ENCODE peak calls at places on chromosomes 3 and 15, in eight cellular contexts. One of them, this sample, is unnamed.

GRCh38 chr3:38643090-38643489 is 6.4 kb downstream of the SCN5A start:
- DNase-seq in effector CD4-positive, alpha-beta T cell: no peak
- DNase-seq in SK-N-SH: peak
- DNase-seq in activated CD4-positive, alpha-beta T cell treated with anti-CD3 and anti-CD28 coated beads, Interleukin-2, amount 50 U/mL, for 1 hour: no peak
- DNase-seq in mucosa of descending colon: no peak
- DNase-seq in hepatocyte: no peak
- DNase-seq in tibial nerve: no peak
- DNase-seq in aorta: no peak
- DNase-seq in this sample: no peak

GRCh38 chr3:36943601-36944000 is 1.3 kb downstream of the TRANK1 start:
- DNase-seq in effector CD4-positive, alpha-beta T cell: no peak
- DNase-seq in SK-N-SH: no peak
- DNase-seq in activated CD4-positive, alpha-beta T cell treated with anti-CD3 and anti-CD28 coated beads, Interleukin-2, amount 50 U/mL, for 1 hour: no peak
- DNase-seq in mucosa of descending colon: no peak
- DNase-seq in hepatocyte: no peak
- DNase-seq in tibial nerve: no peak
- DNase-seq in aorta: no peak
- DNase-seq in this sample: no peak

GRCh38 chr3:27500986-27501385 is 16.8 kb upstream of the SLC4A7 start:
- DNase-seq in effector CD4-positive, alpha-beta T cell: no peak
- DNase-seq in SK-N-SH: no peak
- DNase-seq in activated CD4-positive, alpha-beta T cell treated with anti-CD3 and anti-CD28 coated beads, Interleukin-2, amount 50 U/mL, for 1 hour: no peak
- DNase-seq in mucosa of descending colon: no peak
- DNase-seq in hepatocyte: no peak
- DNase-seq in tibial nerve: no peak
- DNase-seq in aorta: no peak
- DNase-seq in this sample: no peak

GRCh38 chr3:8954938-8955763 is 8.1 kb downstream of the RAD18 start:
- DNase-seq in effector CD4-positive, alpha-beta T cell: no peak
- DNase-seq in SK-N-SH: no peak
- DNase-seq in activated CD4-positive, alpha-beta T cell treated with anti-CD3 and anti-CD28 coated beads, Interleukin-2, amount 50 U/mL, for 1 hour: no peak
- DNase-seq in mucosa of descending colon: no peak
- DNase-seq in hepatocyte: no peak
- DNase-seq in tibial nerve: no peak
- DNase-seq in aorta: no peak
- DNase-seq in this sample: no peak

GRCh38 chr3:117059054-117059989 is 349.7 kb downstream of the TUSC7 start:
- DNase-seq in effector CD4-positive, alpha-beta T cell: no peak
- DNase-seq in SK-N-SH: peak
- DNase-seq in activated CD4-positive, alpha-beta T cell treated with anti-CD3 and anti-CD28 coated beads, Interleukin-2, amount 50 U/mL, for 1 hour: no peak
- DNase-seq in mucosa of descending colon: peak
- DNase-seq in hepatocyte: peak
- DNase-seq in tibial nerve: no peak
- DNase-seq in aorta: no peak
- DNase-seq in this sample: no peak

GRCh38 chr3:53150247-53151085 is 10.5 kb upstream of the PRKCD start:
- DNase-seq in effector CD4-positive, alpha-beta T cell: no peak
- DNase-seq in SK-N-SH: no peak
- DNase-seq in activated CD4-positive, alpha-beta T cell treated with anti-CD3 and anti-CD28 coated beads, Interleukin-2, amount 50 U/mL, for 1 hour: no peak
- DNase-seq in mucosa of descending colon: peak
- DNase-seq in hepatocyte: no peak
- DNase-seq in tibial nerve: no peak
- DNase-seq in aorta: peak
- DNase-seq in this sample: no peak

GRCh38 chr3:101695779-101696372 is 9.4 kb upstream of the RPL24 start:
- DNase-seq in effector CD4-positive, alpha-beta T cell: peak
- DNase-seq in SK-N-SH: peak
- DNase-seq in activated CD4-positive, alpha-beta T cell treated with anti-CD3 and anti-CD28 coated beads, Interleukin-2, amount 50 U/mL, for 1 hour: no peak
- DNase-seq in mucosa of descending colon: peak
- DNase-seq in hepatocyte: peak
- DNase-seq in tibial nerve: no peak
- DNase-seq in aorta: no peak
- DNase-seq in this sample: no peak

GRCh38 chr3:150410311-150411105 is 2.4 kb downstream of the TSC22D2 start:
- DNase-seq in effector CD4-positive, alpha-beta T cell: peak
- DNase-seq in SK-N-SH: peak
- DNase-seq in activated CD4-positive, alpha-beta T cell treated with anti-CD3 and anti-CD28 coated beads, Interleukin-2, amount 50 U/mL, for 1 hour: peak
- DNase-seq in mucosa of descending colon: peak
- DNase-seq in hepatocyte: peak
- DNase-seq in tibial nerve: no peak
- DNase-seq in aorta: peak
- DNase-seq in this sample: peak

GRCh38 chr15:87648278-87648677 is 608.3 kb downstream of the NTRK3 start:
- DNase-seq in effector CD4-positive, alpha-beta T cell: no peak
- DNase-seq in SK-N-SH: no peak
- DNase-seq in activated CD4-positive, alpha-beta T cell treated with anti-CD3 and anti-CD28 coated beads, Interleukin-2, amount 50 U/mL, for 1 hour: no peak
- DNase-seq in mucosa of descending colon: no peak
- DNase-seq in hepatocyte: no peak
- DNase-seq in tibial nerve: no peak
- DNase-seq in aorta: no peak
- DNase-seq in this sample: no peak

GRCh38 chr3:127970966-127971592 is 56.0 kb downstream of the KBTBD12 start:
- DNase-seq in effector CD4-positive, alpha-beta T cell: no peak
- DNase-seq in SK-N-SH: peak
- DNase-seq in activated CD4-positive, alpha-beta T cell treated with anti-CD3 and anti-CD28 coated beads, Interleukin-2, amount 50 U/mL, for 1 hour: no peak
- DNase-seq in mucosa of descending colon: peak
- DNase-seq in hepatocyte: peak
- DNase-seq in tibial nerve: no peak
- DNase-seq in aorta: no peak
- DNase-seq in this sample: no peak

GRCh38 chr15:47384316-47384715 is 333.0 kb upstream of the SEMA6D start:
- DNase-seq in effector CD4-positive, alpha-beta T cell: no peak
- DNase-seq in SK-N-SH: no peak
- DNase-seq in activated CD4-positive, alpha-beta T cell treated with anti-CD3 and anti-CD28 coated beads, Interleukin-2, amount 50 U/mL, for 1 hour: no peak
- DNase-seq in mucosa of descending colon: peak
- DNase-seq in hepatocyte: peak
- DNase-seq in tibial nerve: no peak
- DNase-seq in aorta: no peak
- DNase-seq in this sample: no peak

GRCh38 chr3:106438916-106439315 is 570.1 kb upstream of the CBLB start:
- DNase-seq in effector CD4-positive, alpha-beta T cell: no peak
- DNase-seq in SK-N-SH: no peak
- DNase-seq in activated CD4-positive, alpha-beta T cell treated with anti-CD3 and anti-CD28 coated beads, Interleukin-2, amount 50 U/mL, for 1 hour: no peak
- DNase-seq in mucosa of descending colon: no peak
- DNase-seq in hepatocyte: no peak
- DNase-seq in tibial nerve: no peak
- DNase-seq in aorta: no peak
- DNase-seq in this sample: no peak

GRCh38 chr3:29338377-29338776 is 57.5 kb downstream of the RBMS3 start:
- DNase-seq in effector CD4-positive, alpha-beta T cell: no peak
- DNase-seq in SK-N-SH: no peak
- DNase-seq in activated CD4-positive, alpha-beta T cell treated with anti-CD3 and anti-CD28 coated beads, Interleukin-2, amount 50 U/mL, for 1 hour: no peak
- DNase-seq in mucosa of descending colon: no peak
- DNase-seq in hepatocyte: no peak
- DNase-seq in tibial nerve: no peak
- DNase-seq in aorta: no peak
- DNase-seq in this sample: no peak

GRCh38 chr3:11509175-11510000 is 134.3 kb downstream of the VGLL4 start:
- DNase-seq in effector CD4-positive, alpha-beta T cell: no peak
- DNase-seq in SK-N-SH: peak
- DNase-seq in activated CD4-positive, alpha-beta T cell treated with anti-CD3 and anti-CD28 coated beads, Interleukin-2, amount 50 U/mL, for 1 hour: no peak
- DNase-seq in mucosa of descending colon: peak
- DNase-seq in hepatocyte: peak
- DNase-seq in tibial nerve: peak
- DNase-seq in aorta: peak
- DNase-seq in this sample: no peak

GRCh38 chr15:81024265-81024875 is 23.6 kb downstream of the TLNRD1 start:
- DNase-seq in effector CD4-positive, alpha-beta T cell: no peak
- DNase-seq in SK-N-SH: no peak
- DNase-seq in activated CD4-positive, alpha-beta T cell treated with anti-CD3 and anti-CD28 coated beads, Interleukin-2, amount 50 U/mL, for 1 hour: no peak
- DNase-seq in mucosa of descending colon: no peak
- DNase-seq in hepatocyte: peak
- DNase-seq in tibial nerve: no peak
- DNase-seq in aorta: no peak
- DNase-seq in this sample: no peak

GRCh38 chr3:193951859-193952258 is 184.1 kb upstream of the HES1 start:
- DNase-seq in effector CD4-positive, alpha-beta T cell: no peak
- DNase-seq in SK-N-SH: no peak
- DNase-seq in activated CD4-positive, alpha-beta T cell treated with anti-CD3 and anti-CD28 coated beads, Interleukin-2, amount 50 U/mL, for 1 hour: no peak
- DNase-seq in mucosa of descending colon: no peak
- DNase-seq in hepatocyte: no peak
- DNase-seq in tibial nerve: no peak
- DNase-seq in aorta: no peak
- DNase-seq in this sample: no peak

GRCh38 chr15:39828374-39828931 is 45.8 kb upstream of the FSIP1 start:
- DNase-seq in effector CD4-positive, alpha-beta T cell: no peak
- DNase-seq in SK-N-SH: no peak
- DNase-seq in activated CD4-positive, alpha-beta T cell treated with anti-CD3 and anti-CD28 coated beads, Interleukin-2, amount 50 U/mL, for 1 hour: no peak
- DNase-seq in mucosa of descending colon: peak
- DNase-seq in hepatocyte: peak
- DNase-seq in tibial nerve: peak
- DNase-seq in aorta: peak
- DNase-seq in this sample: no peak

GRCh38 chr3:106006001-106006400 is 137.2 kb upstream of the CBLB start:
- DNase-seq in effector CD4-positive, alpha-beta T cell: no peak
- DNase-seq in SK-N-SH: no peak
- DNase-seq in activated CD4-positive, alpha-beta T cell treated with anti-CD3 and anti-CD28 coated beads, Interleukin-2, amount 50 U/mL, for 1 hour: no peak
- DNase-seq in mucosa of descending colon: no peak
- DNase-seq in hepatocyte: no peak
- DNase-seq in tibial nerve: no peak
- DNase-seq in aorta: no peak
- DNase-seq in this sample: no peak

GRCh38 chr3:112293368-112294321 is at the start of gene SLC9C1:
- DNase-seq in effector CD4-positive, alpha-beta T cell: peak
- DNase-seq in SK-N-SH: peak
- DNase-seq in activated CD4-positive, alpha-beta T cell treated with anti-CD3 and anti-CD28 coated beads, Interleukin-2, amount 50 U/mL, for 1 hour: no peak
- DNase-seq in mucosa of descending colon: peak
- DNase-seq in hepatocyte: peak
- DNase-seq in tibial nerve: no peak
- DNase-seq in aorta: no peak
- DNase-seq in this sample: peak

GRCh38 chr3:47054414-47054813 is 74.9 kb downstream of the NBEAL2 start:
- DNase-seq in effector CD4-positive, alpha-beta T cell: no peak
- DNase-seq in SK-N-SH: no peak
- DNase-seq in activated CD4-positive, alpha-beta T cell treated with anti-CD3 and anti-CD28 coated beads, Interleukin-2, amount 50 U/mL, for 1 hour: no peak
- DNase-seq in mucosa of descending colon: no peak
- DNase-seq in hepatocyte: no peak
- DNase-seq in tibial nerve: no peak
- DNase-seq in aorta: no peak
- DNase-seq in this sample: no peak

GRCh38 chr3:78163379-78163778 is 1123.5 kb downstream of the ROBO2 start:
- DNase-seq in effector CD4-positive, alpha-beta T cell: no peak
- DNase-seq in SK-N-SH: no peak
- DNase-seq in activated CD4-positive, alpha-beta T cell treated with anti-CD3 and anti-CD28 coated beads, Interleukin-2, amount 50 U/mL, for 1 hour: no peak
- DNase-seq in mucosa of descending colon: no peak
- DNase-seq in hepatocyte: no peak
- DNase-seq in tibial nerve: no peak
- DNase-seq in aorta: no peak
- DNase-seq in this sample: no peak

GRCh38 chr3:36991923-36992805 is 767 bp downstream of the EPM2AIP1 start:
- DNase-seq in effector CD4-positive, alpha-beta T cell: no peak
- DNase-seq in SK-N-SH: no peak
- DNase-seq in activated CD4-positive, alpha-beta T cell treated with anti-CD3 and anti-CD28 coated beads, Interleukin-2, amount 50 U/mL, for 1 hour: no peak
- DNase-seq in mucosa of descending colon: no peak
- DNase-seq in hepatocyte: peak
- DNase-seq in tibial nerve: no peak
- DNase-seq in aorta: no peak
- DNase-seq in this sample: no peak

GRCh38 chr15:60326824-60327654 is 70.7 kb downstream of the ANXA2 start:
- DNase-seq in effector CD4-positive, alpha-beta T cell: peak
- DNase-seq in SK-N-SH: peak
- DNase-seq in activated CD4-positive, alpha-beta T cell treated with anti-CD3 and anti-CD28 coated beads, Interleukin-2, amount 50 U/mL, for 1 hour: peak
- DNase-seq in mucosa of descending colon: peak
- DNase-seq in hepatocyte: peak
- DNase-seq in tibial nerve: no peak
- DNase-seq in aorta: no peak
- DNase-seq in this sample: no peak

This sample was measured in activated T-helper 2 cell treated with anti-CD3 and anti-CD28 coated beads, Interferon-gamma antibody, Interleukin-2, Interleukin-4, amounts not matched to agents 10 μg/mL and 5 μg/mL and 100 μg/mL, durations not matched to agents 14 hours and 24 hours and 36 hours.